ENCODE peak calls at places on chromosomes 1 and 21, in seven cellular contexts. Y is left lung, S is IMR-90, M is GM06990, J is mesenchymal stem cell, T is stomach, H is adipocyte. O is an unnamed sample.

GRCh38 chr21:42047821-42048613 is 23.1 kb upstream of the UMODL1 start:
- DNase-seq in Y (no peak), S (peak; percentile 99), M (no peak), J (peak; percentile 99), T (peak; percentile 44), H (peak; percentile 61), O (peak; percentile 96)

GRCh38 chr1:207397525-207397926 is 56.6 kb upstream of the CR2 start:
- DNase-seq in Y (no peak), S (no peak), M (no peak), J (no peak), T (no peak), H (no peak), O (peak; percentile 16)

GRCh38 chr1:94061513-94062443 is 59.2 kb downstream of the ABCA4 start:
- DNase-seq in Y (peak; percentile 58), S (peak; percentile 80), M (no peak), J (peak; percentile 80), T (peak; percentile 76), H (peak; percentile 83), O (peak; percentile 73)

GRCh38 chr1:89149229-89149628 is 23.3 kb upstream of the GBP2 start:
- DNase-seq in Y (no peak), S (peak; percentile 43), M (no peak), J (peak; percentile 52), T (no peak), H (no peak), O (peak; percentile 9)

GRCh38 chr1:234719454-234720258 is 109.7 kb upstream of the IRF2BP2 start:
- DNase-seq in Y (no peak), S (no peak), M (no peak), J (no peak), T (no peak), H (no peak), O (no peak)

GRCh38 chr1:44377925-44378784 is 23.1 kb upstream of the ERI3 start:
- DNase-seq in Y (no peak), S (peak; percentile 52), M (peak; percentile 8), J (peak; percentile 57), T (peak; percentile 57), H (peak; percentile 83), O (peak; percentile 38)

GRCh38 chr1:28761189-28761588 is 24.4 kb downstream of the YTHDF2 start:
- DNase-seq in Y (no peak), S (no peak), M (no peak), J (no peak), T (no peak), H (no peak), O (no peak)

GRCh38 chr1:201344206-201345080 is 33.0 kb downstream of the TNNT2 start:
- DNase-seq in Y (no peak), S (no peak), M (no peak), J (no peak), T (no peak), H (no peak), O (no peak)

GRCh38 chr1:71882241-71883036 is 399.9 kb downstream of the NEGR1 start:
- DNase-seq in Y (no peak), S (peak; percentile 2), M (no peak), J (no peak), T (no peak), H (no peak), O (no peak)

GRCh38 chr1:20696397-20697333 is 21.1 kb downstream of the KIF17 start:
- DNase-seq in Y (peak; percentile 87), S (peak; percentile 94), M (peak; percentile 70), J (peak; percentile 97), T (peak; percentile 80), H (peak; percentile 96), O (peak; percentile 92)
- H3K4me3 ChIP-seq in Y (peak overlapping the region; percentile 51), S (peak overlapping the region; percentile 52), M (peak overlapping the region; percentile 63), J (peak overlapping the region; percentile 78), T (peak overlapping the region; percentile 56), H (peak overlapping the region; percentile 84), O (peak overlapping the region; percentile 50)

DNA sequence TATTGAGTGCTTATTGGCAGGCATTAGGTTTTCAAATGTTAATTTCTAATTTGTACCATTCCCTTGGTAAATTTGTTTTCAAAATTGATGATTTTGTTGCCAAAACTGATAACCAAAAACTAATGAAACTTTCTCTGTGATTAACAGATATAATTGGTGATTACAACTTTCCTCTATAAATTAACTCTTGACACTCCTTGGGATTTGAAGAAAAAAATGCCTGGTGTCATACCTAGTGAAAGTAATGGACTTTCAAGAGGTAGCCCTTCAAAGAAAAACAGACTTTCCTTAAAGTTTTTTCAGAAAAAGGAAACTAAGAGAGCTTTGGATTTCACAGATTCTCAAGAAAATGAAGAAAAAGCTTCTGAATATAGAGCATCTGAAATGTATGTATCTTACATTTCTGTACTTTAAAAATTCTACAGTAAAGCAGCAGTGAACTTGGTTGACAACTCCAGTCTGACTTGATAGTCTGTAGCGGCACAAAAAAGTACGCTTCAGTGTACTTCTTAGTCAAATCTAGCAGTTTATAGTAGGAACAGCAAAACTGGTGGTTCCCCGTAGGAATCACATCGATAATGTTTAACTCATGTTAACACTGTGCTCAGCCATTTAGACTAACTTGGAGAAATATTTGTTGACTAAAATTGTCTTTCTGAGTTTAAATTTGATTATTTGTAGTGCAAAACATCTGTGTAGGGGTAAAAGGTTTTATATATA is 3.0 kb downstream of the USP1 start:
- DNase-seq in Y (no peak), S (peak; percentile 30), M (peak; percentile 26), J (peak; percentile 6), T (no peak), H (no peak), O (no peak)
- H3K36me3 ChIP-seq in Y (peaks cover 17% of the 10 kb centered on the region), S (peaks cover 6% of the 10 kb centered on the region), M (peaks cover 3% of the 10 kb centered on the region), J (peaks cover 33% of the 10 kb centered on the region), T (peaks cover 36% of the 10 kb centered on the region), H (peaks cover 22% of the 10 kb centered on the region), O (peaks cover 46% of the 10 kb centered on the region)

DNA sequence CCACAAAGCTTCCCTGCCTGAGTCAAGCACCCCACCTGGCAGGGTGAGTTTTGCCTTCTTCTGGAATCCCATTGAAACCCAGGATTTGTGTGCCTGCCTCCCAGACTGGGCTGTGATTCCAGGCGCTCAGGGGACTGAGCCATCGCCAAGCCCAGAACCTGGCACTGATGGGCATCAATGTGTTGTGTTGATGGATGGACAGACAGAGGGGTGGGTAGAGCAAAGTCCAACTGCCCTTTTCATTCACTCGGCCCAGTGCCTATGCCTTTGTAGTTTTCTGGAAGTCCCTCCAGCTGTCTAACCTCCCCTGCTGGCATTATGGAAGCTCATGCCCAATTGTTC is 66.0 kb upstream of the LAPTM5 start:
- DNase-seq in Y (no peak), S (no peak), M (no peak), J (no peak), T (no peak), H (no peak), O (no peak)
- H3K4me3 ChIP-seq in Y (peak overlapping the region; percentile 31), S (no peak overlapping the region), M (no peak overlapping the region), J (peak overlapping the region; percentile 76), T (peak overlapping the region; percentile 26), H (peak overlapping the region; percentile 82), O (peak overlapping the region; percentile 54)

GRCh38 chr1:3741566-3742438 is 10.4 kb upstream of the CCDC27 start:
- DNase-seq in Y (no peak), S (no peak), M (no peak), J (no peak), T (no peak), H (no peak), O (no peak)
- H3K36me3 ChIP-seq in Y (peaks cover 47% of the 10 kb centered on the region), S (peaks cover 43% of the 10 kb centered on the region), M (peaks cover 9% of the 10 kb centered on the region), J (peaks cover 42% of the 10 kb centered on the region), T (peaks cover 60% of the 10 kb centered on the region), H (peaks cover 35% of the 10 kb centered on the region), O (peaks cover 19% of the 10 kb centered on the region)

GRCh38 chr1:52663716-52664115 is 30.7 kb downstream of the SHISAL2A start:
- DNase-seq in Y (no peak), S (no peak), M (no peak), J (no peak), T (no peak), H (peak; percentile 39), O (no peak)

GRCh38 chr1:52660807-52661206 is 27.8 kb downstream of the SHISAL2A start:
- DNase-seq in Y (no peak), S (no peak), M (no peak), J (no peak), T (no peak), H (no peak), O (no peak)

GRCh38 chr1:52659851-52660596 is 27.1 kb downstream of the SHISAL2A start:
- DNase-seq in Y (no peak), S (no peak), M (no peak), J (no peak), T (no peak), H (no peak), O (no peak)

GRCh38 chr1:52665173-52666020 is 32.4 kb downstream of the SHISAL2A start:
- DNase-seq in Y (no peak), S (no peak), M (no peak), J (no peak), T (no peak), H (peak; percentile 21), O (no peak)

DNA sequence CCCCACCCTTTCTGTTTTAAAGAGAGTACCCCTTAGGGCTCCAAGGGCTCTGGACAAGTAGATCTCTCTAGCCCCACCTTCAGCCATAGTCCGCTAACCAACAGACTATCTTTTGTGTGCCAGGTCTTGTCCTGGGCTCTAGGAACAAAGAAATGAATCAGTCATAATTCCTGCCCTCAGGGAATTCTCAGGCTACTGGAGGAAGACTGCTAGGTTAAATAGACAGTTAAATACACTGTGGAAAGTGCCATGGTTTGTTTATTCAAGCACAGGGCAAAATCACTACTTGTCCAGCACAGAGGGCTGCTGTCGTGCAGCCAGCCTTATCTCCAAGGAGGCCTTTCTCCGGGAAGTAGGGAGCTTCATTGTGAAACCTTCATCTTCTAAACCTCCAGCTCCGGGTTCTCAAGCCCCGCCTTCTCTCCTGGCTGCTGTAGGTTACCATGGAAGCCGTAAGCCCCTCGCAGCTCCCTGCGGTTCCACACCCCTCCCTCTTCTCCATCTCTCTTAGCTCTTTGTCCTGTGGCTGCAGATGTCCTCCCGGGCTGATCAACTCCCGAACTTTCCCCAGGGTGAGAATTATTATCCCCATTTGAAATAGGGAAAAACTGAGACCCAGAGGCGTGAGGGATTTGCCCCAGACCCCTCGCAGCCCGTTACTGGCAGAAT is 29.8 kb downstream of the SHISAL2A start:
- DNase-seq in Y (no peak), S (peak; percentile 52), M (no peak), J (peak; percentile 73), T (no peak), H (peak; percentile 77), O (peak; percentile 49)
- H3K4me3 ChIP-seq in Y (no peak overlapping the region), S (no peak overlapping the region), M (no peak overlapping the region), J (no peak overlapping the region), T (no peak overlapping the region), H (peak overlapping the region; percentile 30), O (no peak overlapping the region)

GRCh38 chr1:26275580-26276431 is 4.1 kb upstream of the SH3BGRL3 start:
- DNase-seq in Y (peak; percentile 87), S (peak; percentile 95), M (no peak), J (peak; percentile 91), T (peak; percentile 87), H (peak; percentile 92), O (peak; percentile 94)

GRCh38 chr1:26276432-26276838 is 3.5 kb upstream of the SH3BGRL3 start:
- DNase-seq in Y (no peak), S (no peak), M (no peak), J (no peak), T (no peak), H (no peak), O (no peak)

GRCh38 chr1:26277719-26278118 is 2.2 kb upstream of the SH3BGRL3 start:
- DNase-seq in Y (no peak), S (no peak), M (no peak), J (no peak), T (no peak), H (no peak), O (no peak)

GRCh38 chr1:26277261-26277661 is 2.6 kb upstream of the SH3BGRL3 start:
- DNase-seq in Y (peak; percentile 43), S (no peak), M (no peak), J (no peak), T (peak; percentile 31), H (no peak), O (no peak)

GRCh38 chr1:26274801-26275425 is 5.0 kb upstream of the SH3BGRL3 start:
- DNase-seq in Y (peak; percentile 49), S (peak; percentile 57), M (no peak), J (peak; percentile 75), T (no peak), H (peak; percentile 16), O (peak; percentile 39)
- H3K36me3 ChIP-seq in Y (peaks cover 24% of the 10 kb centered on the region), S (peaks cover 4% of the 10 kb centered on the region), M (peaks cover 4% of the 10 kb centered on the region), J (peaks cover 38% of the 10 kb centered on the region), T (peaks cover 35% of the 10 kb centered on the region), H (no peaks in the 10 kb centered on the region), O (peaks cover 56% of the 10 kb centered on the region)

GRCh38 chr1:245797592-245798366 is 643.0 kb downstream of the KIF26B start:
- DNase-seq in Y (no peak), S (no peak), M (no peak), J (no peak), T (no peak), H (peak; percentile 51), O (no peak)
- H3K4me3 ChIP-seq in Y (no peak overlapping the region), S (no peak overlapping the region), M (no peak overlapping the region), J (no peak overlapping the region), T (no peak overlapping the region), H (no peak overlapping the region), O (no peak overlapping the region)